ENCODE peak calls at places on chromosomes 4 and X, in six cellular contexts. One of them, this sample, is unnamed.

GRCh38 chrX:1477801-1478458 is 25.2 kb upstream of the ASMTL start:
- DNase-seq in T-helper 9 cell: no peak
- DNase-seq in lung microvascular endothelial cell: no peak
- DNase-seq in GM20000: no peak
- DNase-seq in brain microvascular endothelial cell: no peak
- DNase-seq in NCI-H748 treated with DMSO at 0.1 percent for 48 hours: no peak
- DNase-seq in this sample: no peak

GRCh38 chrX:51876441-51876840 is 17.0 kb upstream of the MAGED1 start:
- DNase-seq in T-helper 9 cell: no peak
- DNase-seq in lung microvascular endothelial cell: no peak
- DNase-seq in GM20000: no peak
- DNase-seq in brain microvascular endothelial cell: peak
- DNase-seq in NCI-H748 treated with DMSO at 0.1 percent for 48 hours: no peak
- DNase-seq in this sample: no peak

GRCh38 chr4:100609810-100610209 is 92.0 kb upstream of the EMCN start:
- DNase-seq in T-helper 9 cell: no peak
- DNase-seq in lung microvascular endothelial cell: no peak
- DNase-seq in GM20000: no peak
- DNase-seq in brain microvascular endothelial cell: no peak
- DNase-seq in NCI-H748 treated with DMSO at 0.1 percent for 48 hours: no peak
- DNase-seq in this sample: no peak

GRCh38 chr4:159175989-159176375 is 73.1 kb downstream of the RAPGEF2 start:
- DNase-seq in T-helper 9 cell: no peak
- DNase-seq in lung microvascular endothelial cell: no peak
- DNase-seq in GM20000: no peak
- DNase-seq in brain microvascular endothelial cell: no peak
- DNase-seq in NCI-H748 treated with DMSO at 0.1 percent for 48 hours: no peak
- DNase-seq in this sample: no peak

GRCh38 chrX:86171366-86171765 is 23.1 kb downstream of the DACH2 start:
- DNase-seq in T-helper 9 cell: no peak
- DNase-seq in lung microvascular endothelial cell: peak
- DNase-seq in GM20000: no peak
- DNase-seq in brain microvascular endothelial cell: peak
- DNase-seq in NCI-H748 treated with DMSO at 0.1 percent for 48 hours: peak
- DNase-seq in this sample: no peak

GRCh38 chr4:6469144-6469543 is 3.3 kb downstream of the PPP2R2C start:
- DNase-seq in T-helper 9 cell: no peak
- DNase-seq in lung microvascular endothelial cell: no peak
- DNase-seq in GM20000: no peak
- DNase-seq in brain microvascular endothelial cell: no peak
- DNase-seq in NCI-H748 treated with DMSO at 0.1 percent for 48 hours: no peak
- DNase-seq in this sample: no peak

GRCh38 chr4:66606908-66607307 is 936.6 kb upstream of the EPHA5 start:
- DNase-seq in T-helper 9 cell: no peak
- DNase-seq in lung microvascular endothelial cell: no peak
- DNase-seq in GM20000: no peak
- DNase-seq in brain microvascular endothelial cell: no peak
- DNase-seq in NCI-H748 treated with DMSO at 0.1 percent for 48 hours: no peak
- DNase-seq in this sample: no peak

GRCh38 chr4:85058551-85058950 is 92.1 kb upstream of the WDFY3 start:
- DNase-seq in T-helper 9 cell: no peak
- DNase-seq in lung microvascular endothelial cell: no peak
- DNase-seq in GM20000: no peak
- DNase-seq in brain microvascular endothelial cell: no peak
- DNase-seq in NCI-H748 treated with DMSO at 0.1 percent for 48 hours: no peak
- DNase-seq in this sample: no peak

GRCh38 chr4:6032249-6033244 is 14.3 kb upstream of the C4orf50 start:
- DNase-seq in T-helper 9 cell: no peak
- DNase-seq in lung microvascular endothelial cell: no peak
- DNase-seq in GM20000: no peak
- DNase-seq in brain microvascular endothelial cell: no peak
- DNase-seq in NCI-H748 treated with DMSO at 0.1 percent for 48 hours: no peak
- DNase-seq in this sample: peak

GRCh38 chrX:45850775-45851433 is 650.2 kb upstream of the DIPK2B start:
- DNase-seq in T-helper 9 cell: peak
- DNase-seq in lung microvascular endothelial cell: peak
- DNase-seq in GM20000: peak
- DNase-seq in brain microvascular endothelial cell: peak
- DNase-seq in NCI-H748 treated with DMSO at 0.1 percent for 48 hours: peak
- DNase-seq in this sample: peak

GRCh38 chrX:150324919-150325318 is 38.2 kb upstream of the MAMLD1 start:
- DNase-seq in T-helper 9 cell: no peak
- DNase-seq in lung microvascular endothelial cell: no peak
- DNase-seq in GM20000: no peak
- DNase-seq in brain microvascular endothelial cell: no peak
- DNase-seq in NCI-H748 treated with DMSO at 0.1 percent for 48 hours: no peak
- DNase-seq in this sample: no peak

GRCh38 chr4:7202391-7202790 is 10.1 kb downstream of the SORCS2 start:
- DNase-seq in T-helper 9 cell: no peak
- DNase-seq in lung microvascular endothelial cell: peak
- DNase-seq in GM20000: no peak
- DNase-seq in brain microvascular endothelial cell: no peak
- DNase-seq in NCI-H748 treated with DMSO at 0.1 percent for 48 hours: no peak
- DNase-seq in this sample: no peak

GRCh38 chr4:13635281-13635799 is 7.8 kb upstream of the BOD1L1 start:
- DNase-seq in T-helper 9 cell: no peak
- DNase-seq in lung microvascular endothelial cell: no peak
- DNase-seq in GM20000: no peak
- DNase-seq in brain microvascular endothelial cell: no peak
- DNase-seq in NCI-H748 treated with DMSO at 0.1 percent for 48 hours: no peak
- DNase-seq in this sample: no peak

GRCh38 chr4:176995-177394 is 52.7 kb downstream of the ZNF718 start:
- DNase-seq in T-helper 9 cell: no peak
- DNase-seq in lung microvascular endothelial cell: no peak
- DNase-seq in GM20000: no peak
- DNase-seq in brain microvascular endothelial cell: no peak
- DNase-seq in NCI-H748 treated with DMSO at 0.1 percent for 48 hours: no peak
- DNase-seq in this sample: no peak

GRCh38 chr4:1463088-1463926 is 57.1 kb upstream of the NKX1-1 start:
- DNase-seq in T-helper 9 cell: no peak
- DNase-seq in lung microvascular endothelial cell: peak
- DNase-seq in GM20000: no peak
- DNase-seq in brain microvascular endothelial cell: peak
- DNase-seq in NCI-H748 treated with DMSO at 0.1 percent for 48 hours: no peak
- DNase-seq in this sample: no peak